ENCODE peak calls at places on chromosomes 3 and 15, in ten cellular contexts. E is A673, Y is cardiac muscle cell, H is WERI-Rb-1, G is psoas muscle, Z is adrenal gland, U is upper lobe of right lung, B is spleen, O is stomach, D is IMR-90. V is an unnamed sample.

GRCh38 chr15:85496551-85497545 is 116.4 kb downstream of the AKAP13 start:
- DNase-seq in E (no peak), Y (no peak), H (peak), G (no peak), Z (no peak), U (no peak), B (no peak), O (peak), D (no peak), V (no peak)

GRCh38 chr15:56815247-56815646 is 81.9 kb upstream of the ZNF280D start:
- DNase-seq in E (peak), Y (no peak), H (no peak), G (no peak), Z (no peak), U (no peak), B (no peak), O (no peak), D (no peak), V (no peak)

GRCh38 chr3:179526989-179527391 is 35.7 kb upstream of the ACTL6A start:
- DNase-seq in E (peak), Y (peak), H (no peak), G (peak), Z (peak), U (no peak), B (no peak), O (no peak), D (peak), V (no peak)

GRCh38 chr15:73978896-73979295 is 13.2 kb downstream of the STOML1 start:
- DNase-seq in E (no peak), Y (no peak), H (no peak), G (no peak), Z (no peak), U (no peak), B (no peak), O (no peak), D (no peak), V (no peak)

GRCh38 chr3:54299169-54299935 is 177.0 kb downstream of the CACNA2D3 start:
- DNase-seq in E (no peak), Y (no peak), H (peak), G (no peak), Z (no peak), U (no peak), B (no peak), O (no peak), D (no peak), V (no peak)

GRCh38 chr3:156483961-156484787 is 70.7 kb downstream of the SSR3 start:
- DNase-seq in E (peak), Y (peak), H (no peak), G (no peak), Z (no peak), U (no peak), B (no peak), O (no peak), D (peak), V (no peak)

GRCh38 chr15:85707519-85708338 is 87.0 kb downstream of the KLHL25 start:
- DNase-seq in E (no peak), Y (peak), H (no peak), G (no peak), Z (peak), U (no peak), B (no peak), O (peak), D (peak), V (no peak)

GRCh38 chr15:70921297-70921696 is 28.7 kb downstream of the LRRC49 start:
- DNase-seq in E (no peak), Y (peak), H (no peak), G (no peak), Z (no peak), U (no peak), B (no peak), O (no peak), D (peak), V (no peak)

GRCh38 chr15:38683382-38684242 is 119.0 kb upstream of the RASGRP1 start:
- DNase-seq in E (peak), Y (peak), H (peak), G (peak), Z (peak), U (no peak), B (no peak), O (peak), D (peak), V (no peak)

GRCh38 chr15:32828507-32829186 is 110.8 kb downstream of the GREM1 start:
- DNase-seq in E (no peak), Y (no peak), H (no peak), G (no peak), Z (no peak), U (no peak), B (no peak), O (no peak), D (peak), V (no peak)

GRCh38 chr3:138936763-138937689 is 9.9 kb downstream of the FOXL2 start:
- DNase-seq in E (no peak), Y (no peak), H (no peak), G (no peak), Z (no peak), U (no peak), B (peak), O (no peak), D (no peak), V (no peak)

GRCh38 chr3:18124501-18124900 is 300.6 kb downstream of the SATB1 start:
- DNase-seq in E (peak), Y (no peak), H (no peak), G (no peak), Z (no peak), U (no peak), B (no peak), O (no peak), D (peak), V (no peak)

GRCh38 chr15:62297933-62298332 is 132.8 kb upstream of the C2CD4B start:
- DNase-seq in E (no peak), Y (no peak), H (no peak), G (no peak), Z (no peak), U (no peak), B (no peak), O (no peak), D (no peak), V (no peak)

GRCh38 chr15:62298811-62299210 is 133.7 kb upstream of the C2CD4B start:
- DNase-seq in E (no peak), Y (no peak), H (no peak), G (no peak), Z (no peak), U (no peak), B (no peak), O (no peak), D (no peak), V (no peak)

GRCh38 chr15:62306851-62307504 is 141.9 kb upstream of the C2CD4B start:
- DNase-seq in E (peak), Y (peak), H (peak), G (peak), Z (peak), U (no peak), B (no peak), O (peak), D (peak), V (no peak)

GRCh38 chr15:62299541-62299940 is 134.5 kb upstream of the C2CD4B start:
- DNase-seq in E (no peak), Y (no peak), H (no peak), G (no peak), Z (no peak), U (no peak), B (no peak), O (no peak), D (no peak), V (no peak)

DNA sequence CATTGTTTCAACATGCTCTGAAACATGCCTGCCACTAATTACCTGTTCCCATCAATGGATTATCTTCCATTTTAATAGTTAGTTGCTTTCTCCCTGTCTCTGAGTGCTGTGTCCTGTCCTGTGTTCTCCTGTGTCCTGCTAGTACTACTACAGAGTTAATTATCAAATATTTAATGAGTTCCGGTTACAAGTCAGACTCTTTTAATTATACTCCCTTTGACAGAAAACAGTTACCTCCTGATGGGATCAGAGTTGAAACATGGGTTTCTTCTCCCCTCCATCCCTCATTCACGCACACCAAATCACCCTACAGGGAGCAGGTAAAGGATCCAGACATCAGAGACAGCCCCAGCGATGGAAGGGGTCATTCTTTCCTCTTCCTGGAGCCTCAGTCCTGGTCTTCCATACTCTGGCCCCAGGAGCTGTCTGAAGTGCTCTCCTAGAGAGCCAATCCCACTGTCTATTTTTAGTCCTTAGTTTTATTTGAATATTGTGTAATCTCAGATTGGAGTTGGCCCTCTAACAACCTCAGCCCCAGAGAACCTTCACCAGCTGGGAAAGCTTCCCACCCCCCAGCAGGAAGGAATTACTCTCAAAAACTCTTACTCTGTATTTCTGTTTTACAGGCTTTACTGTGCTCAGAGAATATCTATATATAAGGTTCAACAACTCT is 137.0 kb upstream of the C2CD4B start:
- DNase-seq in E (no peak), Y (peak), H (no peak), G (no peak), Z (no peak), U (no peak), B (no peak), O (no peak), D (peak), V (no peak)
- H3K27ac ChIP-seq in E (no peak), Y (no peak), H (no peak), G (no peak), Z (no peak), U (no peak), B (no peak), O (no peak), D (no peak), V (no peak)

DNA sequence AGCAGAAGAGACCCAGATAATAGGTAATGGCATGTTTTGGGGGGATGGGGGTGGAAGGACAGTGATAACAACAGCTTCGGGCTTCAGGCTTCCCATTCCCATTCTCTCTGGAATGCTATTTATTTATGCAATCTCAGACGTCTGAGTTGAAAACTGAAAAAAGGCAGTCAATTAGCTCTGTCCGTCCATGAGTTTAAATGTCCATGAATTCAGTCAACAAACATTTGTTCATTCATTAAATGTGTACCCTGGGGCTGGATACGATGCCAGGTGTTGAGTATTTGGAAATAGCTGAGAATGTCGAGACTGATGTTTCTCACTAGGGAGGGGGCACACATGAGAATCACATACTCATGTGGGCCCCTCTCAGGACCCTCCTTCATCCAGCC is 42.4 kb downstream of the AMOTL2 start:
- DNase-seq in E (no peak), Y (no peak), H (no peak), G (no peak), Z (no peak), U (no peak), B (no peak), O (no peak), D (no peak), V (no peak)
- H3K27ac ChIP-seq in E (no peak), Y (no peak), H (no peak), G (peak), Z (peak), U (peak), B (peak), O (peak), D (peak), V (peak)

GRCh38 chr15:59313703-59314332 is 58.9 kb downstream of the MYO1E start:
- DNase-seq in E (no peak), Y (no peak), H (no peak), G (peak), Z (no peak), U (peak), B (no peak), O (peak), D (peak), V (peak)
- H3K27ac ChIP-seq in E (no peak), Y (no peak), H (no peak), G (peak), Z (no peak), U (no peak), B (no peak), O (peak), D (no peak), V (peak)

DNA sequence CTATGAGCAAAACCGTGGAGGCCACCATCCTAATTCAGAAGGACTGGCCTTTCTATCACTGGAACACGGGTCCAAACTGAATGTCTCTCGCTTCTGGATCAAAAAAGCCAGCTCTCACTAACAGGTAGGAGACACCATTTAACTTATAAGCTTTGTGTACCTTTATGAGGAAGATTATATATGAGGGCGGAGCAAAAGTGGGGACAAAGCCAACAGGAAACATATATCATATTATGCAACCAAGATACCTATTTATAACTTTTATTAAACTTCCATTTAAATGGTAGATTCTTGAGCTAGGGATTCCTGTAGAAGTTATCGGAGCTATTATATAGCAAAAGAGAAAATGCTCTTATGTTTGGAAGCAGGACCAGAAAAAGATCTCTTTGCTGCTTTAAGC is 78.4 kb downstream of the IGF2BP2 start:
- DNase-seq in E (no peak), Y (no peak), H (no peak), G (no peak), Z (no peak), U (no peak), B (no peak), O (no peak), D (no peak), V (no peak)
- H3K27ac ChIP-seq in E (peak), Y (peak), H (no peak), G (no peak), Z (peak), U (no peak), B (no peak), O (no peak), D (no peak), V (peak)

GRCh38 chr3:188283347-188283746 is 129.4 kb downstream of the LPP start:
- DNase-seq in E (no peak), Y (no peak), H (no peak), G (no peak), Z (peak), U (no peak), B (no peak), O (no peak), D (peak), V (no peak)

GRCh38 chr3:188278717-188279324 is 124.9 kb downstream of the LPP start:
- DNase-seq in E (no peak), Y (no peak), H (peak), G (no peak), Z (no peak), U (no peak), B (no peak), O (no peak), D (no peak), V (no peak)

GRCh38 chr3:188282871-188283270 is 128.9 kb downstream of the LPP start:
- DNase-seq in E (no peak), Y (no peak), H (no peak), G (no peak), Z (no peak), U (no peak), B (no peak), O (no peak), D (no peak), V (no peak)

GRCh38 chr3:188279696-188280398 is 125.9 kb downstream of the LPP start:
- DNase-seq in E (no peak), Y (no peak), H (no peak), G (no peak), Z (no peak), U (no peak), B (no peak), O (no peak), D (peak), V (no peak)

GRCh38 chr3:188280627-188281026 is 126.7 kb downstream of the LPP start:
- DNase-seq in E (no peak), Y (no peak), H (no peak), G (no peak), Z (no peak), U (no peak), B (no peak), O (no peak), D (peak), V (no peak)
- H3K27ac ChIP-seq in E (no peak), Y (no peak), H (no peak), G (peak), Z (no peak), U (no peak), B (no peak), O (peak), D (no peak), V (no peak)

GRCh38 chr3:89948008-89948407 is 840.6 kb downstream of the EPHA3 start:
- DNase-seq in E (no peak), Y (no peak), H (no peak), G (no peak), Z (no peak), U (peak), B (no peak), O (no peak), D (no peak), V (no peak)
- H3K27ac ChIP-seq in E (no peak), Y (no peak), H (no peak), G (no peak), Z (no peak), U (no peak), B (no peak), O (no peak), D (no peak), V (no peak)

DNA sequence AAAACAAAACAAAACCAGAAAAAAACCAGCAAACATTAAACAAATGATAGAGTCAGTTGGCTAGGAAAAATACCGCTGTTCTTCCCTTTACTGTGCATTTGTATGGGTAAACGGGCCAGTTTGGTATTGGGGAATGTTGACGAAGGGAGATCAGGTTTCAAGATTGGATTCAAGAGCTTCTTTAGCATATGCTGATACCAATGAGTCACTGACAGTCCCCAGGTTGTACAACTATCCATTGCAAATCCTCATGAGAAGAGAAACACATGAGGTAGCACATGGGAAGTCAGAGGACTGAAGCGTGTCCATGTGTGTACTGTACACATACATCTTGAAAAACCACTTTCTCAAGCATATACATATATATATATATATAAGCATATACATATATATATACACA is 25.6 kb downstream of the TIGIT start:
- DNase-seq in E (peak), Y (peak), H (no peak), G (no peak), Z (no peak), U (no peak), B (no peak), O (no peak), D (peak), V (no peak)
- H3K27ac ChIP-seq in E (no peak), Y (no peak), H (no peak), G (no peak), Z (no peak), U (no peak), B (no peak), O (no peak), D (no peak), V (no peak)

DNA sequence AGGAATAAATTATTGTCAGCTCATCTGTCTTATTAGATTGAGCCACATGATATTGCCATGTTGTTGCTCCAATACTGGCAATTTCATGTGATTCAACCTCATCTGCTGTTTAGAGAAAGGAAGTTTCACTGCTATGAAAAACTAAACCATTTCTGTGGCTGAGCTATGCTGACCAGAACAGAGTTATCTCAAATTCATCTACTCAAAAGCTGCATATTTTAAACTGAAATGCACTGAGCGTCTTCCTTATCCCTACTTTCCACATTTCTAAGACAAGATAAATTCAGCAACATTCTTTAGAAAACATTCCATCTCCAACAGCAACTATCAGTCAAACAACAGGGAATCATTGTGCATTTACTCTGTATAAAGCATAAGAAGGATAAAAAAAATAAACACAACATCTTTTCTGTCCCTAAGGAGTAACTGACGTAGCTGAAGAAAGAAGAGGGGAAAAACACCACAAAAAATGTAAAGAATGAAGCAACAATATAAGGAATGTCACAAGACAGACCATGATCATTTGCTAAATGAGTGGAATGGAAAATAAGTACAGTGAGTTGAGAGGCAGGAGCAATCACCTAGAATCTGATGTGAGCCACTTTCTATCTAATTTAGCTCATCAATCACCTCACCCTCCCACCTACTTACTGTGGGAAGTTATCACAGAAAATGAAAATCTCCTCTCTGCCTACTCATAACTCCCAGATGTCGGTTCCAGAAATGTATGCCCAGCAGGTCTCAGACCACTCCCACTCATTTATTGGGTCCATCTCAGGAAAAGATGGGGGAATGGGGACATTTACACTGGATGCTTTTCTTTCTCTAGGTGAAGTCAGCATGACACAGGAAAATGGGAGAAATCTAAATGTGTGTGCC is 271.2 kb downstream of the FHIT start:
- DNase-seq in E (no peak), Y (no peak), H (no peak), G (no peak), Z (no peak), U (no peak), B (no peak), O (no peak), D (no peak), V (no peak)
- H3K27ac ChIP-seq in E (no peak), Y (no peak), H (no peak), G (no peak), Z (no peak), U (no peak), B (no peak), O (no peak), D (no peak), V (no peak)